ENCODE peak calls at places on chromosomes 4 and X, in four cellular contexts. Z is HepG2, G is GM12878, K is H1. S is an unnamed sample. For H3K4me1 and H3K27me3, the result is how much of the 10 kb centered on the place peaks cover.

GRCh38 chrX:118655561-118656246 is 71.7 kb upstream of the IL13RA1 start:
- DNase-seq in K (no peak), G (no peak), Z (peak), S (no peak)

GRCh38 chr4:41384992-41385391 is 128.3 kb downstream of the UCHL1 start:
- DNase-seq in K (no peak), G (no peak), Z (no peak), S (no peak)

GRCh38 chr4:83535520-83535944 is 376 bp upstream of the GPAT3 start:
- DNase-seq in K (peak), Z (peak), G (no peak), S (no peak)

GRCh38 chr4:125420499-125420898 is 105.7 kb downstream of the FAT4 start:
- DNase-seq in K (no peak), Z (no peak), G (no peak), S (no peak)

GRCh38 chr4:181569553-181569952 is 673.6 kb upstream of the TENM3 start:
- DNase-seq in K (no peak), G (no peak), Z (peak), S (no peak)

GRCh38 chr4:52904421-52904820 is 42.3 kb downstream of the RASL11B start:
- DNase-seq in G (no peak), Z (no peak), K (no peak), S (no peak)

GRCh38 chr4:98939892-98940298 is 11.0 kb upstream of the EIF4E start:
- DNase-seq in Z (peak), G (no peak), K (no peak), S (no peak)

GRCh38 chr4:120082286-120082685 is 15.6 kb upstream of the MAD2L1 start:
- DNase-seq in K (no peak), G (no peak), Z (no peak), S (no peak)

GRCh38 chr4:140653718-140654515 is 85.2 kb upstream of the UCP1 start:
- DNase-seq in K (peak), Z (no peak), G (no peak), S (no peak)

GRCh38 chr4:125801373-125801772 is 486.6 kb downstream of the FAT4 start:
- DNase-seq in G (no peak), K (no peak), Z (no peak), S (no peak)

GRCh38 chr4:57136281-57136680 is 26.1 kb upstream of the IGFBP7 start:
- DNase-seq in G (no peak), Z (no peak), K (no peak), S (no peak)

GRCh38 chr4:158678767-158679166 is 6.7 kb downstream of the ETFDH start:
- DNase-seq in K (no peak), Z (no peak), G (no peak), S (no peak)

GRCh38 chr4:88623097-88623496 is 30.8 kb downstream of the HERC3 start:
- DNase-seq in K (no peak), Z (peak), G (no peak), S (no peak)

GRCh38 chrX:47264507-47265173 is 31.8 kb downstream of the USP11 start:
- DNase-seq in G (no peak), Z (peak), K (no peak), S (no peak)

GRCh38 chrX:345020-345925 is 26.7 kb upstream of the GTPBP6 start:
- DNase-seq in K (peak), G (no peak), Z (no peak), S (no peak)

GRCh38 chr4:76430519-76431388 is 4.3 kb upstream of the SHROOM3 start:
- DNase-seq in K (no peak), Z (peak), G (no peak), S (no peak)

GRCh38 chr4:156665779-156666366 is 305.7 kb downstream of the PDGFC start:
- DNase-seq in K (no peak), Z (no peak), G (peak), S (no peak)

DNA sequence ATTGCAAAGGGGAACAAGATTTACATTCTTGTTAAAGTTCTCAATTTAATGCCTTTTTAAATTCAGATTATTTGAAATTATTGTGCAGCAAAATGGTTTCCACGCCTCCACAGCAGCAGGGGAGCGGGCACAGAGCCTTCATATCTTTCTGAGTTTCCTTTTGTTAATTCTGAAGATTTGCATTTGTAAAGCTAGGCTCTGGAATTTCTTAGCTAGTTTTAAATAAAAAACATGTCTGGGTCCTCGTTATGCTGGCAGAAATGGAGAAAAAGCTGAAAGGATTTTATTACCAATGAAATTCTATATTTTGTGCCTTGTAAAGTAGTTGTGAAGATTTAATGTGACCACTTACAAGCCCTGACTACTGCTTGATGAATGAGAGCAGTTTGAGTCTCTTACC is 40.8 kb upstream of the MAGED1 start:
- DNase-seq in G (no peak), Z (no peak), K (no peak), S (no peak)
- H3K4me1 ChIP-seq in G (under half), Z (under half), K (under half), S (under half)

DNA sequence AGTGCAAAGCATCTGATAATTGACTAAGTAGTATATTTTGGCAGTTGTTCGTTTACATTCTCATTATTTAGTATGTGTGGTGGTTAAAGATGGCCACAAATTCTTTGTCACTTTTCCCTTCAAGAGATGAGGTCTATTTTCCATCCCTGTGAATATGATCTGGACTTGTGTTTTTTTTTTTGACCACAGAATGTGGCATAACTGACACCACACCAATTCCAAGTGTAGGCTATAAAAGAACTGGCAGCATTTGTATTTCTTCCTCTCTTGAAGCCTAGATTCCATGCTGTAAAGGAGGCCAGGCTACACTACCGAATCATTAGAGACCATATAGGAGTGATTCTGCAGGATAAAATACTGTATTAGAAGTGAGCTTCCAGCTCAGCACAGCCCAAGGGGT is 596.6 kb downstream of the DMD start:
- DNase-seq in Z (no peak), G (no peak), K (no peak), S (no peak)
- TF ChIP-seq SUZ12 in Z (no peak), G (no peak), K (no peak), S (no peak)

GRCh38 chr4:7147661-7148310 is 44.6 kb upstream of the SORCS2 start:
- DNase-seq in G (no peak), Z (no peak), K (no peak), S (no peak)

GRCh38 chr4:7147261-7147660 is 45.1 kb upstream of the SORCS2 start:
- DNase-seq in K (no peak), Z (no peak), G (no peak), S (no peak)

GRCh38 chr4:7151668-7152227 is 40.6 kb upstream of the SORCS2 start:
- DNase-seq in K (no peak), Z (no peak), G (no peak), S (no peak)

GRCh38 chr4:7148337-7148736 is 44.0 kb upstream of the SORCS2 start:
- DNase-seq in K (no peak), Z (no peak), G (no peak), S (no peak)

GRCh38 chr4:7150083-7150635 is 42.2 kb upstream of the SORCS2 start:
- DNase-seq in Z (no peak), K (no peak), G (no peak), S (no peak)
- H3K27me3 ChIP-seq in Z (under half), K (under half), G (under half), S (under half)

GRCh38 chrX:140767646-140768045 is 58.1 kb downstream of the LINC00632 start:
- DNase-seq in Z (no peak), G (no peak), K (no peak), S (no peak)

GRCh38 chrX:140765043-140765784 is 55.7 kb downstream of the LINC00632 start:
- DNase-seq in K (no peak), G (no peak), Z (no peak), S (no peak)

GRCh38 chrX:140764401-140764919 is 54.9 kb downstream of the LINC00632 start:
- DNase-seq in G (no peak), Z (no peak), K (peak), S (no peak)

GRCh38 chrX:140762061-140762460 is 52.5 kb downstream of the LINC00632 start:
- DNase-seq in Z (peak), G (no peak), K (peak), S (no peak)

DNA sequence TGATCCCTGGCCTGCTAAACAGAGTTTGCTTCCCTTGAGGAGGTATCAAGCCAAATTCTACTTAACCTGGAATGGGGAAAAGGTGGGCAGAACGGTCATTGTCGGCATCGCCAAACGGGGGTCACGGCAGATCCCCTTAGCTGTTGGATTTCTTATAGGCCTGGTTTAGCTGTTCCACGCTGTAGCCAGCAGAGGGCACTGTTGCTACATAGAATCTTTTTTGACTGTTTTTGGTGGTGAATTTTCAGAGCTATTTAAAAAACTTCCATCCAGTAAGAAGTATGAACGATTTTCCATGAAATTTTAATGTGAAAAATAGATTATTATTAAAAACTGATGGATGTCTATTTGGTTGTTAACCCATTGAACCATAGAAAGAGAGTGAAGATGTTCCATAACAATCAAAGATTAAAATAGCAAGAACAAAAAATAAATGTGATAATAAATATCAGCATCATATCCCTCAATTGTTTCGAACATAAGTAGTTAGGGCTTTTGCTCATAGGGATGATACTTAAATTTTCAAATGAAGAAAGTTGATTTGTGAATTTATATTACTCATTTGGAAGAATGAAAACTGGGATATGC is 56.6 kb downstream of the LINC00632 start:
- DNase-seq in Z (peak), K (peak), G (no peak), S (no peak)
- H3K4me1 ChIP-seq in Z (under half), K (under half), G (under half), S (under half)